ENCODE peak calls at places on chromosomes 16 and 17, in ten cellular contexts. V, A, I, P, H, B, R, Q, T and D are unnamed samples.

GRCh38 chr16:67312450-67313118 is 14.0 kb downstream of the KCTD19 start:
- DNase-seq in V (no peak), A (no peak), I (no peak), P (no peak), H (no peak), B (no peak), R (no peak), Q (no peak), T (no peak), D (no peak)

GRCh38 chr17:79414520-79415065 is 196.3 kb downstream of the RBFOX3 start:
- DNase-seq in V (no peak), A (no peak), I (no peak), P (no peak), H (no peak), B (no peak), R (no peak), Q (no peak), T (no peak), D (no peak)

GRCh38 chr16:74896389-74897370 is 88.2 kb downstream of the WDR59 start:
- DNase-seq in V (no peak), A (no peak), I (no peak), P (no peak), H (no peak), B (no peak), R (no peak), Q (peak), T (no peak), D (no peak)

GRCh38 chr17:82595893-82596292 is 52.4 kb downstream of the WDR45B start:
- DNase-seq in V (no peak), A (no peak), I (no peak), P (no peak), H (no peak), B (no peak), R (no peak), Q (no peak), T (no peak), D (peak)

GRCh38 chr17:69466905-69467630 is 52.6 kb downstream of the MAP2K6 start:
- DNase-seq in V (no peak), A (no peak), I (peak), P (no peak), H (no peak), B (no peak), R (no peak), Q (no peak), T (no peak), D (no peak)

GRCh38 chr16:84449156-84450140 is 55.0 kb downstream of the MEAK7 start:
- DNase-seq in V (no peak), A (no peak), I (no peak), P (no peak), H (no peak), B (no peak), R (no peak), Q (no peak), T (no peak), D (no peak)

GRCh38 chr17:50943575-50943933 is 77.4 kb upstream of the TOB1 start:
- DNase-seq in V (peak), A (no peak), I (no peak), P (peak), H (no peak), B (no peak), R (no peak), Q (no peak), T (peak), D (no peak)

GRCh38 chr16:70163596-70163995 is 10.0 kb upstream of the CLEC18C start:
- DNase-seq in V (no peak), A (no peak), I (no peak), P (no peak), H (no peak), B (no peak), R (no peak), Q (no peak), T (no peak), D (no peak)